ENCODE peak calls at places on chromosomes 1 and 21, in eight cellular contexts. S, Y, R, K, U, Z, I and P are unnamed samples.

GRCh38 chr1:202164271-202165037 is 4.1 kb upstream of the PTPN7 start:
- DNase-seq in S (no peak), Y (no peak), R (no peak), K (no peak), U (peak), Z (no peak), I (peak), P (no peak)

GRCh38 chr1:88873737-88874374 is 17.5 kb downstream of the GTF2B start:
- DNase-seq in S (no peak), Y (peak), R (no peak), K (no peak), U (no peak), Z (no peak), I (no peak), P (peak)

GRCh38 chr21:43188181-43188580 is 19.4 kb downstream of the CRYAA start:
- DNase-seq in S (no peak), Y (no peak), R (no peak), K (no peak), U (no peak), Z (no peak), I (peak), P (no peak)

GRCh38 chr1:9416918-9417500 is 122.3 kb upstream of the SLC25A33 start:
- DNase-seq in S (no peak), Y (no peak), R (no peak), K (no peak), U (no peak), Z (no peak), I (no peak), P (no peak)

GRCh38 chr1:205716371-205717132 is 33.4 kb downstream of the NUCKS1 start:
- DNase-seq in S (no peak), Y (no peak), R (no peak), K (no peak), U (no peak), Z (no peak), I (no peak), P (no peak)

GRCh38 chr21:45064091-45064490 is 10.3 kb upstream of the ADARB1 start:
- DNase-seq in S (no peak), Y (no peak), R (no peak), K (no peak), U (no peak), Z (no peak), I (no peak), P (no peak)

GRCh38 chr1:162218975-162219374 is 149.5 kb downstream of the NOS1AP start:
- DNase-seq in S (no peak), Y (no peak), R (no peak), K (no peak), U (no peak), Z (no peak), I (no peak), P (no peak)

GRCh38 chr21:15009964-15010363 is 54.8 kb downstream of the NRIP1 start:
- DNase-seq in S (no peak), Y (peak), R (no peak), K (peak), U (no peak), Z (peak), I (no peak), P (no peak)

GRCh38 chr1:29945426-29945825 is 709.1 kb downstream of the PTPRU start:
- DNase-seq in S (no peak), Y (no peak), R (no peak), K (no peak), U (no peak), Z (no peak), I (no peak), P (no peak)

GRCh38 chr1:24920155-24920925 is 9.7 kb downstream of the RUNX3 start:
- DNase-seq in S (peak), Y (peak), R (no peak), K (peak), U (no peak), Z (no peak), I (no peak), P (no peak)

GRCh38 chr1:179127163-179127895 is 45.5 kb downstream of the TOR3A start:
- DNase-seq in S (no peak), Y (peak), R (no peak), K (no peak), U (no peak), Z (peak), I (no peak), P (no peak)

GRCh38 chr1:19734472-19734999 is 65.2 kb downstream of the TMCO4 start:
- DNase-seq in S (no peak), Y (peak), R (no peak), K (no peak), U (no peak), Z (peak), I (peak), P (no peak)

GRCh38 chr1:210213335-210213734 is 19.3 kb upstream of the SERTAD4 start:
- DNase-seq in S (no peak), Y (no peak), R (no peak), K (no peak), U (peak), Z (no peak), I (no peak), P (peak)

GRCh38 chr1:29688477-29689365 is 452.4 kb downstream of the PTPRU start:
- DNase-seq in S (peak), Y (peak), R (no peak), K (peak), U (no peak), Z (peak), I (peak), P (no peak)

GRCh38 chr1:71786218-71786617 is 496.1 kb downstream of the NEGR1 start:
- DNase-seq in S (no peak), Y (no peak), R (no peak), K (no peak), U (no peak), Z (no peak), I (no peak), P (no peak)

GRCh38 chr1:107622540-107622939 is 342.4 kb downstream of the VAV3 start:
- DNase-seq in S (no peak), Y (no peak), R (no peak), K (no peak), U (no peak), Z (no peak), I (no peak), P (no peak)

GRCh38 chr21:44383216-44383615 is 29.8 kb downstream of the TRPM2 start:
- DNase-seq in S (no peak), Y (no peak), R (no peak), K (no peak), U (no peak), Z (no peak), I (peak), P (no peak)

GRCh38 chr1:220708929-220709801 is 19.0 kb downstream of the C1orf115 start:
- DNase-seq in S (no peak), Y (no peak), R (no peak), K (no peak), U (no peak), Z (no peak), I (no peak), P (no peak)

GRCh38 chr1:100151679-100152078 is 18.7 kb downstream of the TRMT13 start:
- DNase-seq in S (no peak), Y (no peak), R (no peak), K (no peak), U (no peak), Z (no peak), I (no peak), P (no peak)

GRCh38 chr1:45820797-45821196 is 17.4 kb downstream of the MAST2 start:
- DNase-seq in S (no peak), Y (no peak), R (no peak), K (no peak), U (no peak), Z (no peak), I (no peak), P (no peak)

GRCh38 chr1:167722152-167722869 is 529 bp downstream of the MPZL1 start:
- DNase-seq in S (no peak), Y (peak), R (peak), K (peak), U (no peak), Z (peak), I (no peak), P (peak)

GRCh38 chr1:18795002-18795689 is 64.3 kb downstream of the TAS1R2 start:
- DNase-seq in S (no peak), Y (no peak), R (no peak), K (no peak), U (no peak), Z (no peak), I (no peak), P (no peak)

GRCh38 chr1:74713849-74714248 is 19.0 kb downstream of the CRYZ start:
- DNase-seq in S (no peak), Y (no peak), R (no peak), K (no peak), U (no peak), Z (no peak), I (no peak), P (no peak)

GRCh38 chr1:157045251-157046218 is at the start of gene ARHGEF11:
- DNase-seq in S (peak), Y (peak), R (peak), K (peak), U (no peak), Z (peak), I (peak), P (peak)

GRCh38 chr1:8807004-8807403 is 10.4 kb downstream of the RERE start:
- DNase-seq in S (no peak), Y (no peak), R (no peak), K (no peak), U (no peak), Z (no peak), I (no peak), P (no peak)

GRCh38 chr1:156544592-156545102 is 27.7 kb downstream of the IQGAP3 start:
- DNase-seq in S (no peak), Y (no peak), R (no peak), K (no peak), U (no peak), Z (no peak), I (no peak), P (no peak)

GRCh38 chr1:210654176-210654786 is 325.6 kb downstream of the HHAT start:
- DNase-seq in S (peak), Y (no peak), R (no peak), K (peak), U (no peak), Z (no peak), I (no peak), P (peak)

GRCh38 chr1:235954306-235955283 is 87.9 kb upstream of the LYST start:
- DNase-seq in S (no peak), Y (no peak), R (no peak), K (peak), U (peak), Z (no peak), I (no peak), P (no peak)

DNA sequence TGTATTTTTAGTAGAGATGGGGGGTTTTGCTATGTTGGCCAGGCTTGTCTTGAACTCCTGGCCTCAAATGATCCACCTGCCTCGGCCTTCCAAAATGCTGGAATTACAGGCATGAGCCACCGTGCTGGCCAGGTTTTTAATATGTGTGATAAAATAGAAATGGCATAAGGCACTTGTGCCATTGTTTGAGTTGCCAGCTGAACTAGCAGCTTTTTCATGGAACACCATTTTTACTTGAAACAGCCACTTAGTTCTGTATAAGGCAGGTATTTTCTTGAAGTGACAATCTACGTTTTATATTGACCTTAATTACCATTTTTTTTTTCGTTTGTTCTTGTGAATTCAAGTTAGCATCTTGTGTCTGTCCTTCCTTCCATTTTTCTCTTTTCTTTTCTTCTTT is 28.3 kb downstream of the MTF2 start:
- DNase-seq in S (no peak), Y (no peak), R (no peak), K (no peak), U (no peak), Z (no peak), I (no peak), P (no peak)
- H3K4me3 ChIP-seq in S (no peak), Y (no peak), R (no peak), K (no peak), U (no peak), Z (no peak), I (no peak), P (no peak)

GRCh38 chr1:15064217-15064929 is 89.2 kb upstream of the TMEM51 start:
- DNase-seq in S (no peak), Y (no peak), R (no peak), K (no peak), U (no peak), Z (no peak), I (no peak), P (no peak)
- H3K4me3 ChIP-seq in S (no peak), Y (no peak), R (no peak), K (no peak), U (no peak), Z (no peak), I (no peak), P (no peak)

GRCh38 chr1:170360601-170361000 is 171.4 kb upstream of the GORAB start:
- DNase-seq in S (no peak), Y (peak), R (no peak), K (no peak), U (no peak), Z (no peak), I (no peak), P (no peak)
- H3K4me3 ChIP-seq in S (no peak), Y (no peak), R (no peak), K (no peak), U (no peak), Z (no peak), I (no peak), P (no peak)

DNA sequence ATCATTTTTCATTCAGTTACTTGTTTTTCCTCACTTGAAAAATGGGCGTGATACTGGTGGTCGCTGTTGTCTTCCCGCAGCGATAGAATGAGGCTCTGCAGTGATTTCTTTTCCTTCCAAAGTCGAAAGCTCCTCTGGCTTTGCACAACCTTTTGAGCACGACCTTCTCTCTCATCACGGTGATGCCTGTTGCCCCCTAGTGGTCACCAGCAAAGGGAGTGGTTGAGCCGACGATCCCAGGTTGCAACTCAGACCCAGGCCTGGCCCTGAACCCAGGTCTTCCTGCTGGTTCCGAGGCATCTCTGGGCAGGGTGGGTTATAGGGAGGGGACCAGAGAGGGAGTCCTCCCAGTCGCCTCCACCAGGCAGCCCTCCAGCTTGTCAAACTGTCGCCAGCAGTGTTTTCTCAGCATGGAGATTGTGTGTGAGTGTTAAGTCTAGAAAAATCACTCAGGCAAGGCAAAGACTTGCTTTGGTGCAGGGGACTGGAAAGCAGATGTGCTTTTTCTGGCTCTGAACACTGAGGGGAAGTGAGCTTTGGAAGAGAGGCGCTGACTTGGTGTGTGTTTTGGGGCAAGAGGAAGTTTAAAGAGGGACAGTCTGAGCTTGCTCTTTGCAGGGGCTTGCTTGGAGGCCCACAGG is 285.3 kb downstream of the CAMTA1 start:
- DNase-seq in S (peak), Y (peak), R (peak), K (peak), U (peak), Z (peak), I (no peak), P (peak)
- H3K4me3 ChIP-seq in S (peak), Y (peak), R (peak), K (peak), U (no peak), Z (peak), I (peak), P (no peak)

DNA sequence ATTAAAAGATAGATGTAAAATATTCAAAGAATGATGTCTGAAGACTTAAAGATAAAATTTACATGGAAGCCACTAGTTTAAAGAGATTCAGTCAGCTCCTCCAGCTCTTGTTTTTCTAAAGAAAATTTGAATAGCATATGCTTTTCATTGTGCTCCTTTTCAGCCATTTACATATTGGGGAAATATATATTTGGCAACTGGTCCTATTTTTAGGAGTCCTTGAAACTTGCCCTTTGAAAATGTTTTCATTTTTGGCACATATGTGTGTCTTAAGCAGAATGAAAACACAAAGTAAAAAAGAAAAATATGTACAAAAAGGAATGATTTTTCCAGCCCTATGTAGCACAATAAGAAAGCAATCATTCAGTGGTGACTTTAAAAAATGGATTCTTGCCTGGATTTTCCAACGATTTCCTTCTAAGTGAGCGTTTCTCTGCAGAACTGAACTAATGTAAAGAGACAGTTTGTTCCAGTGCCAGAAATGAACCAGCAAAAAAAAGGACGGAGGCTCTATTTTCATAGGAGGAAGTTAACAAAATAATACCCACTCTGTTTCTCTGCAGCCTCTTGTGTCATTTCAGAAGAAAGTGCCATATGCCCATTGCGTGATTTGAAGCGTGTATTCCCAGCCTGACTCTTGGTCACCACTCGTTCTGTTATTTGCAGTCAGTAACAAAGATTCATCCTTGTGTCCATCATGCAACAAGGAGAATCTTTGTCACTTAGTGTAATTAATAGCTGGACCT is 340.1 kb downstream of the SETD4 start:
- DNase-seq in S (no peak), Y (no peak), R (no peak), K (no peak), U (no peak), Z (no peak), I (no peak), P (no peak)
- H3K4me3 ChIP-seq in S (no peak), Y (no peak), R (no peak), K (no peak), U (no peak), Z (no peak), I (no peak), P (no peak)

GRCh38 chr1:225191199-225191753 is 236.6 kb downstream of the LBR start:
- DNase-seq in S (no peak), Y (no peak), R (no peak), K (no peak), U (no peak), Z (no peak), I (no peak), P (no peak)
- H3K4me3 ChIP-seq in S (no peak), Y (no peak), R (no peak), K (no peak), U (no peak), Z (no peak), I (no peak), P (no peak)

DNA sequence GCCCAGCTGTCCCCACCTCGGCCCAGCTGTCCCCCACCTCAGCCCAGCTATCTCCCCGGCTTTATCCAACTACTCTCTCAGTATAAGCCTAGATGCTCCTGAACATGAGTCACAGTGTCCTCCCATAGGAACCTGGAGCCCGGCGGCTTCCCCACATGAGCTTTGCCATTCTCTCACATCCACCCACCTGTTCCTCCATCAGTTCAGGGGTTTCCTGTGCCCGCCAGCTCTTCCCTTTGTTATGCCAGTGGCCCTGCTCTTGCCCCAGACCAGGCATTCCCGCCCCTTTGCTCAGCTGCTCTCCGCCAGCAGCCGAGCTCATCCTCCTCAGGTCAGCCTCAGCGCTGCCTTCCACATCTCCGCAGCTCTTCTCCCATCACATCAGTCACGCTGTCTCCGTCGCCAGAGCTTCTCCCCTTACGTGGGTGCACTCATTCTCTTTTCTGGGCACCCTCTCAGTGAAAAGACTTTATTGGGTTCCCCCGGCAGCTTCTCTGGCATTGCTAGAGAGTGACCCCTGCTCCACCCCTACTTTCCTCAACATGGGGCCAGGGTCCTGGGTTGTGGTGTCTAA is 89.5 kb upstream of the CSF3R start:
- DNase-seq in S (no peak), Y (no peak), R (no peak), K (no peak), U (no peak), Z (no peak), I (no peak), P (no peak)
- H3K4me3 ChIP-seq in S (no peak), Y (no peak), R (no peak), K (no peak), U (no peak), Z (no peak), I (no peak), P (no peak)

GRCh38 chr1:14945132-14946010 is 208.2 kb upstream of the TMEM51 start:
- DNase-seq in S (peak), Y (peak), R (peak), K (peak), U (no peak), Z (peak), I (peak), P (peak)

GRCh38 chr1:14947421-14947820 is 206.1 kb upstream of the TMEM51 start:
- DNase-seq in S (no peak), Y (no peak), R (no peak), K (no peak), U (no peak), Z (peak), I (no peak), P (no peak)

GRCh38 chr1:14944471-14944981 is 209.0 kb upstream of the TMEM51 start:
- DNase-seq in S (no peak), Y (no peak), R (no peak), K (no peak), U (no peak), Z (no peak), I (peak), P (no peak)

GRCh38 chr1:14946567-14947285 is 206.8 kb upstream of the TMEM51 start:
- DNase-seq in S (peak), Y (peak), R (peak), K (peak), U (no peak), Z (peak), I (peak), P (no peak)

GRCh38 chr1:14946011-14946359 is 207.6 kb upstream of the TMEM51 start:
- DNase-seq in S (no peak), Y (no peak), R (no peak), K (no peak), U (no peak), Z (no peak), I (no peak), P (no peak)
- H3K4me3 ChIP-seq in S (peak), Y (peak), R (no peak), K (no peak), U (no peak), Z (peak), I (no peak), P (no peak)

DNA sequence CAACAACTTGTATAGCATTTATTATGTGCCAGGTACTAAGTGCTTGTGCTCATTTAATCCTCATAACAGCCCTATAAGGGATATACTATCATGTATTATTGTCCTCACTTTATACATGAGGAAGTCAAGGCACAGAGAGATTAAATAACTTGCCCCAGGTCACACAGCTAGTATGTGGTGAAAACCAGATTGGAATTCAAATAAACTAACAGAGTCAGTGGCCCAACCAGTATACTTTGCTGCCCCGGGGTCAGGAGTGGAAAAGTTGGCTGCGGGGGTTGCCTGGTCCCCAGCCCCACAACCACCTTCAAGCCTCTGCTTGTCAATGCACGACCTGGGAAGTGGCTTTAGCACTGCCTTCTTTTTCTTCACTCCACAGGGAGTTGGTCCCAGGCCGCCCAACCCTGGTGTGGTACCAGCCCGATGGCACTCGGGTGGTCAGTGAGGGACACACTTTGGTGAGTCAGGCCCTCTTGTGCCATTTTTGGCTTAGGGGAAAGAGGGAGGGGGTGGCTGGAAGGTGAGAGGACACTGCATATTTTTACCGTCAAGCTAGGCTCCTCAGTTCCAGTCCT is 2.5 kb downstream of the ADAM15 start:
- DNase-seq in S (no peak), Y (no peak), R (no peak), K (no peak), U (no peak), Z (no peak), I (peak), P (no peak)
- H3K4me3 ChIP-seq in S (no peak), Y (no peak), R (no peak), K (no peak), U (no peak), Z (no peak), I (no peak), P (no peak)